ENCODE peak calls at places on chromosomes 6 and 20, in ten cellular contexts. N is mucosa of descending colon; I is psoas muscle; B is colonic mucosa; Z is Jurkat, Clone E6-1; E is cardiac fibroblast; A is right lobe of liver; G is MM.1S; F is AG09309; L is AG04449. P is an unnamed sample.

GRCh38 chr20:47392721-47393073 is 36.2 kb upstream of the ZMYND8 start:
- DNase-seq in N (no peak), I (no peak), B (no peak), Z (no peak), E (no peak), A (no peak), G (no peak), F (no peak), L (no peak), P (no peak)

GRCh38 chr6:134523903-134524302 is 206.0 kb upstream of the SGK1 start:
- DNase-seq in N (no peak), I (no peak), B (no peak), Z (no peak), E (no peak), A (no peak), G (no peak), F (no peak), L (no peak), P (no peak)

GRCh38 chr6:67252663-67253062 is 1382.4 kb upstream of the ADGRB3 start:
- DNase-seq in N (no peak), I (no peak), B (no peak), Z (peak), E (peak), A (no peak), G (no peak), F (no peak), L (no peak), P (peak)

GRCh38 chr20:37968726-37969401 is 64.4 kb downstream of the TTI1 start:
- DNase-seq in N (no peak), I (no peak), B (peak), Z (no peak), E (no peak), A (no peak), G (no peak), F (no peak), L (no peak), P (no peak)

GRCh38 chr6:455006-455585 is 63.5 kb downstream of the IRF4 start:
- DNase-seq in N (no peak), I (no peak), B (no peak), Z (no peak), E (no peak), A (no peak), G (no peak), F (no peak), L (no peak), P (no peak)

GRCh38 chr6:83371428-83371827 is 59.4 kb downstream of the ME1 start:
- DNase-seq in N (no peak), I (no peak), B (no peak), Z (no peak), E (peak), A (no peak), G (no peak), F (peak), L (no peak), P (peak)

GRCh38 chr20:34922654-34923381 is 32.8 kb downstream of the GSS start:
- DNase-seq in N (no peak), I (no peak), B (no peak), Z (no peak), E (peak), A (peak), G (no peak), F (peak), L (no peak), P (peak)

GRCh38 chr6:111530218-111530617 is 47.2 kb upstream of the REV3L start:
- DNase-seq in N (no peak), I (no peak), B (no peak), Z (no peak), E (no peak), A (no peak), G (no peak), F (no peak), L (no peak), P (no peak)

GRCh38 chr6:25337431-25337830 is 58.3 kb downstream of the CARMIL1 start:
- DNase-seq in N (no peak), I (no peak), B (no peak), Z (no peak), E (no peak), A (no peak), G (no peak), F (no peak), L (no peak), P (no peak)

GRCh38 chr20:7540018-7540417 is 400.2 kb downstream of the HAO1 start:
- DNase-seq in N (no peak), I (no peak), B (no peak), Z (no peak), E (no peak), A (peak), G (no peak), F (no peak), L (no peak), P (no peak)

GRCh38 chr6:45388328-45388727 is 10.6 kb upstream of the SUPT3H start:
- DNase-seq in N (no peak), I (no peak), B (no peak), Z (no peak), E (peak), A (no peak), G (no peak), F (no peak), L (peak), P (no peak)

GRCh38 chr20:23245553-23246128 is 105.0 kb upstream of the NXT1 start:
- DNase-seq in N (peak), I (peak), B (peak), Z (peak), E (peak), A (peak), G (no peak), F (no peak), L (no peak), P (no peak)

GRCh38 chr6:41789937-41790502 is 2.5 kb downstream of the TOMM6 start:
- DNase-seq in N (no peak), I (no peak), B (no peak), Z (no peak), E (no peak), A (no peak), G (no peak), F (no peak), L (no peak), P (no peak)

GRCh38 chr20:25021336-25021735 is 28.8 kb upstream of the APMAP start:
- DNase-seq in N (no peak), I (no peak), B (no peak), Z (no peak), E (no peak), A (peak), G (no peak), F (no peak), L (no peak), P (no peak)

GRCh38 chr6:16918586-16918985 is 157.3 kb upstream of the ATXN1 start:
- DNase-seq in N (no peak), I (no peak), B (no peak), Z (no peak), E (peak), A (no peak), G (no peak), F (no peak), L (no peak), P (no peak)

GRCh38 chr6:89369009-89369408 is 16.5 kb upstream of the UBE2J1 start:
- DNase-seq in N (peak), I (no peak), B (peak), Z (no peak), E (peak), A (peak), G (peak), F (no peak), L (no peak), P (no peak)

GRCh38 chr6:135458051-135458450 is 39.5 kb downstream of the AHI1 start:
- DNase-seq in N (no peak), I (peak), B (no peak), Z (no peak), E (peak), A (no peak), G (no peak), F (no peak), L (no peak), P (peak)

GRCh38 chr20:36064661-36065426 is 89.7 kb upstream of the EPB41L1 start:
- DNase-seq in N (peak), I (peak), B (peak), Z (peak), E (peak), A (peak), G (peak), F (peak), L (no peak), P (peak)

DNA sequence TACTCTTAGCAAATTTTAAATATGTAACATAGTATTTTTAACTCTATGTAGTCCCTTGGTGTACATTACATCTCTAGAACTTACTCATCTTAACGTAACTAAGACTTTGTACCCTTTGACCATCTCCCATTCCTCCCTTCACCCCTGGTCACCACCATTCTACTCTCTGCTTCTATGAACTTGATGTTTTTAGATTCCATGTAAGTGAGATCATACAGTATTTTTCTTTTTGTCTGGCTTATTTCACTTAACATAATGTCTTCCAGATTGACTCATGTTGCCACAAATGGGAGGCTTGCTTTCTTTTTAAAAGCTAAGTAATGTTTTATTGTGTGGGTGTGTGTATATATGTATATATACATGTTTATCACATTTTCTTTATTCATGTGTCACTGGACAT is 55.8 kb downstream of the TMEM200A start:
- DNase-seq in N (no peak), I (no peak), B (no peak), Z (no peak), E (peak), A (no peak), G (no peak), F (no peak), L (peak), P (no peak)
- H3K4me3 ChIP-seq in N (no peak), I (no peak), B (no peak), Z (no peak), E (no peak), A (no peak), G (no peak), F (no peak), L (no peak), P (no peak)

GRCh38 chr6:127460465-127460864 is 1.3 kb upstream of the KIAA0408 start:
- DNase-seq in N (no peak), I (no peak), B (no peak), Z (peak), E (no peak), A (no peak), G (no peak), F (no peak), L (no peak), P (no peak)

GRCh38 chr6:127457444-127458064 is 1.6 kb downstream of the KIAA0408 start:
- DNase-seq in N (no peak), I (no peak), B (no peak), Z (no peak), E (peak), A (no peak), G (no peak), F (peak), L (peak), P (peak)

GRCh38 chr6:127458817-127459216 is 372 bp downstream of the KIAA0408 start:
- DNase-seq in N (no peak), I (peak), B (no peak), Z (no peak), E (peak), A (peak), G (no peak), F (no peak), L (no peak), P (peak)

GRCh38 chr6:127459231-127459641 is at the start of gene KIAA0408:
- DNase-seq in N (no peak), I (peak), B (peak), Z (no peak), E (peak), A (no peak), G (no peak), F (peak), L (peak), P (peak)

GRCh38 chr6:127458190-127458589 is 999 bp downstream of the KIAA0408 start:
- DNase-seq in N (no peak), I (no peak), B (no peak), Z (no peak), E (no peak), A (no peak), G (no peak), F (no peak), L (no peak), P (no peak)
- H3K4me3 ChIP-seq in N (no peak), I (peak), B (no peak), Z (no peak), E (no peak), A (no peak), G (no peak), F (no peak), L (no peak), P (peak)

GRCh38 chr6:50850223-50850751 is 31.6 kb downstream of the TFAP2B start:
- DNase-seq in N (no peak), I (no peak), B (no peak), Z (no peak), E (no peak), A (no peak), G (no peak), F (no peak), L (no peak), P (no peak)
- H3K4me3 ChIP-seq in N (no peak), I (peak), B (no peak), Z (no peak), E (no peak), A (peak), G (no peak), F (no peak), L (peak), P (peak)

DNA sequence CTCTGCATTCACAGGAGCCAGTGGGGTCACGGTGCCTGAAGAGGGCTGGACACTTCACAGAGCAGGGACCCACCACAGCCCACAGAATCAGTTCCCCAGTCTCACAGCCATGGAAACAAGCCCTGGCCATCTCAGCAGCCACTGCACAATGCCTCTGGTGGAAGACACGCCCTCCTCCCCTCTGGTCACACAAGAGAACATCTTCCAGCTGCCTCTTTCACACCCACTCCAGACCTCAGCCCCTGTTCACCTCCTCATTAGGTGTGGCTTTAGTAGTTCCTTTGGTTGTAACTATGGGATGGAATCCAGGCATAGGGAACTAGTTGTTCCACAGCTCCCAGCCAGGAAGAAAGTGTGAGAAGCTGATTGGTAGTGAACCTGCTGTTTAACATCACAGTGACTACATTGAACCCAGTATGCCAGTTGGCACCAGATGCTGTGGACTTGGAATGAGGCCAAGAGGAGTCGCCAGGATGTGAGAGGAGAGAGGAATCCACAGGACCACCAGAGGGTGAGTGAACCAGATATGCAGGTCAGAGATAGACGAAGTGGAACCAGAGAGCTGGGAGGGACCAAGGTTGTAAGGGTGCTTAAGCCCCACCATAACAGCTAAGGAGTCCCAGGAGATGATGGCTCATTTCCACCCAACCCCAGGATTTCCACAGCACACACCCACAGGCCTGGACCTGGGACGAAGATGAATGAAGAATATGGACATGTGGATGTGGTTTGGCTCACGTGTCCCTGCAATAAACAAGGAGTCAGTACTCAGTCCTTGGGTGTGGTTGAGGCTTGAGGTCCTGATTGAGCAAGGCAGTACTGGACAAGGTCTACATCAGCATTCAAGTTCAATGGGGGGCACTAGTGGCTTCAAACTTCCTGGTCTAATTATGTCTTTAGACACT is 8.8 kb upstream of the BTN3A3 start:
- DNase-seq in N (no peak), I (no peak), B (no peak), Z (no peak), E (peak), A (no peak), G (no peak), F (no peak), L (no peak), P (peak)
- H3K4me3 ChIP-seq in N (no peak), I (no peak), B (no peak), Z (no peak), E (no peak), A (no peak), G (no peak), F (no peak), L (no peak), P (no peak)

GRCh38 chr6:80637312-80637711 is 530.8 kb downstream of the BCKDHB start:
- DNase-seq in N (no peak), I (no peak), B (no peak), Z (no peak), E (peak), A (no peak), G (no peak), F (no peak), L (no peak), P (peak)

GRCh38 chr6:80641591-80641990 is 535.1 kb downstream of the BCKDHB start:
- DNase-seq in N (no peak), I (no peak), B (no peak), Z (no peak), E (no peak), A (no peak), G (no peak), F (no peak), L (no peak), P (no peak)

GRCh38 chr6:80640176-80640575 is 533.7 kb downstream of the BCKDHB start:
- DNase-seq in N (no peak), I (no peak), B (no peak), Z (no peak), E (peak), A (no peak), G (peak), F (no peak), L (no peak), P (no peak)

GRCh38 chr6:80638222-80639055 is 532.0 kb downstream of the BCKDHB start:
- DNase-seq in N (no peak), I (peak), B (peak), Z (no peak), E (peak), A (no peak), G (peak), F (peak), L (peak), P (peak)

GRCh38 chr6:80639243-80639642 is 532.8 kb downstream of the BCKDHB start:
- DNase-seq in N (no peak), I (no peak), B (no peak), Z (no peak), E (peak), A (no peak), G (no peak), F (no peak), L (no peak), P (no peak)
- H3K4me3 ChIP-seq in N (no peak), I (no peak), B (no peak), Z (no peak), E (no peak), A (no peak), G (no peak), F (no peak), L (no peak), P (no peak)

GRCh38 chr20:49727894-49728885 is 14.5 kb upstream of the B4GALT5 start:
- DNase-seq in N (no peak), I (no peak), B (no peak), Z (no peak), E (no peak), A (no peak), G (no peak), F (no peak), L (no peak), P (no peak)

GRCh38 chr20:49725694-49726093 is 12.0 kb upstream of the B4GALT5 start:
- DNase-seq in N (no peak), I (no peak), B (no peak), Z (no peak), E (no peak), A (no peak), G (no peak), F (no peak), L (no peak), P (no peak)

GRCh38 chr20:49727473-49727872 is 13.8 kb upstream of the B4GALT5 start:
- DNase-seq in N (no peak), I (no peak), B (no peak), Z (no peak), E (no peak), A (no peak), G (no peak), F (no peak), L (no peak), P (no peak)

GRCh38 chr20:49729780-49730179 is 16.1 kb upstream of the B4GALT5 start:
- DNase-seq in N (no peak), I (no peak), B (no peak), Z (no peak), E (peak), A (no peak), G (no peak), F (peak), L (peak), P (peak)

GRCh38 chr20:49724637-49725606 is 11.2 kb upstream of the B4GALT5 start:
- DNase-seq in N (no peak), I (peak), B (no peak), Z (peak), E (peak), A (peak), G (no peak), F (peak), L (no peak), P (no peak)
- H3K4me3 ChIP-seq in N (no peak), I (no peak), B (no peak), Z (no peak), E (no peak), A (no peak), G (no peak), F (no peak), L (no peak), P (no peak)

GRCh38 chr6:39111280-39111679 is 3.7 kb downstream of the SAYSD1 start:
- DNase-seq in N (no peak), I (no peak), B (no peak), Z (no peak), E (no peak), A (no peak), G (no peak), F (no peak), L (no peak), P (no peak)

GRCh38 chr6:39114395-39114706 is 635 bp downstream of the SAYSD1 start:
- DNase-seq in N (no peak), I (no peak), B (no peak), Z (no peak), E (no peak), A (no peak), G (no peak), F (no peak), L (no peak), P (no peak)

GRCh38 chr6:39114707-39115599 is at the start of gene SAYSD1:
- DNase-seq in N (peak), I (peak), B (peak), Z (peak), E (peak), A (peak), G (peak), F (peak), L (peak), P (peak)

GRCh38 chr6:39118921-39119320 is 3.9 kb upstream of the SAYSD1 start:
- DNase-seq in N (no peak), I (no peak), B (no peak), Z (no peak), E (no peak), A (no peak), G (no peak), F (no peak), L (no peak), P (no peak)

DNA sequence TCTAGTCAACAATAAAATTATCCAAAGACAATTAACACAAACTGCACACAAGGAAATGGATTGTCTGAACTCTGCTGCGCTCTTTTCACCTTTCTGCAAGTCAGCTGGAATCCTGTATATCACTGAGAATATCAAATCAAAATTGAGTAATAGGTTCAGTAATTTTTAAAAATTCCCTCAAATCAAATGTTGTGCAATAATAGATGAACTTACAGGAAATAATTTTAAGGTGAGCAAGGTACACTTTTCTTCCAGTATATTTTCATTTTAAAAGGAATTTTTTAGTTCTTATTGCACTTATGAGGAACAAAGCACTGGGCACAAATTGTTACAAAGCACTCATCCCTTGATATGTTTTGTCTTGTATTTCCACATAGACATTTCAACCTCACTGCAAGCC is 1.2 kb downstream of the SAYSD1 start:
- DNase-seq in N (no peak), I (no peak), B (no peak), Z (no peak), E (no peak), A (no peak), G (no peak), F (no peak), L (no peak), P (no peak)
- H3K4me3 ChIP-seq in N (peak), I (peak), B (peak), Z (peak), E (no peak), A (no peak), G (peak), F (no peak), L (no peak), P (no peak)

GRCh38 chr6:36599791-36600209 is 5.6 kb downstream of the SRSF3 start:
- DNase-seq in N (peak), I (peak), B (no peak), Z (no peak), E (peak), A (no peak), G (peak), F (no peak), L (no peak), P (no peak)
- H3K4me3 ChIP-seq in N (no peak), I (peak), B (no peak), Z (no peak), E (peak), A (no peak), G (no peak), F (peak), L (peak), P (peak)

GRCh38 chr6:8180327-8181161 is 78.2 kb upstream of the EEF1E1 start:
- DNase-seq in N (no peak), I (no peak), B (no peak), Z (no peak), E (peak), A (no peak), G (no peak), F (peak), L (peak), P (peak)
- H3K4me3 ChIP-seq in N (no peak), I (no peak), B (no peak), Z (no peak), E (no peak), A (no peak), G (no peak), F (no peak), L (no peak), P (no peak)

P was measured in skeletal muscle cell.